ENCODE peak calls at places on chromosome 20, in eight cellular contexts. One of them, this sample, is unnamed.

GRCh38 chr20:45538209-45538798 is 978 bp downstream of the WFDC6 start:
- DNase-seq in AG04450: no peak
- DNase-seq in mucosa of descending colon: no peak
- DNase-seq in left lung: no peak
- DNase-seq in heart left ventricle: no peak
- DNase-seq in uterus: no peak
- DNase-seq in AG09309: no peak
- DNase-seq in K562: no peak
- DNase-seq in this sample: no peak

GRCh38 chr20:45100563-45101245 is at the start of gene KCNS1:
- DNase-seq in AG04450: no peak
- DNase-seq in mucosa of descending colon: no peak
- DNase-seq in left lung: no peak
- DNase-seq in heart left ventricle: no peak
- DNase-seq in uterus: no peak
- DNase-seq in AG09309: no peak
- DNase-seq in K562: peak
- DNase-seq in this sample: peak

GRCh38 chr20:14879020-14879697 is 541.7 kb upstream of the FLRT3 start:
- DNase-seq in AG04450: peak
- DNase-seq in mucosa of descending colon: no peak
- DNase-seq in left lung: no peak
- DNase-seq in heart left ventricle: no peak
- DNase-seq in uterus: no peak
- DNase-seq in AG09309: peak
- DNase-seq in K562: no peak
- DNase-seq in this sample: no peak

GRCh38 chr20:1757606-1758507 is 100.3 kb upstream of the SIRPG start:
- DNase-seq in AG04450: no peak
- DNase-seq in mucosa of descending colon: no peak
- DNase-seq in left lung: no peak
- DNase-seq in heart left ventricle: no peak
- DNase-seq in uterus: no peak
- DNase-seq in AG09309: no peak
- DNase-seq in K562: no peak
- DNase-seq in this sample: no peak

GRCh38 chr20:46194409-46194808 is 76.3 kb downstream of the CD40 start:
- DNase-seq in AG04450: no peak
- DNase-seq in mucosa of descending colon: no peak
- DNase-seq in left lung: no peak
- DNase-seq in heart left ventricle: no peak
- DNase-seq in uterus: no peak
- DNase-seq in AG09309: no peak
- DNase-seq in K562: no peak
- DNase-seq in this sample: no peak

GRCh38 chr20:4234128-4234527 is 218.8 kb upstream of the RNF24 start:
- DNase-seq in AG04450: no peak
- DNase-seq in mucosa of descending colon: no peak
- DNase-seq in left lung: no peak
- DNase-seq in heart left ventricle: no peak
- DNase-seq in uterus: peak
- DNase-seq in AG09309: no peak
- DNase-seq in K562: no peak
- DNase-seq in this sample: no peak

GRCh38 chr20:3045042-3045815 is 623 bp upstream of the MRPS26 start:
- DNase-seq in AG04450: peak
- DNase-seq in mucosa of descending colon: peak
- DNase-seq in left lung: peak
- DNase-seq in heart left ventricle: no peak
- DNase-seq in uterus: no peak
- DNase-seq in AG09309: peak
- DNase-seq in K562: peak
- DNase-seq in this sample: no peak

GRCh38 chr20:25277051-25277801 is 29.3 kb downstream of the PYGB start:
- DNase-seq in AG04450: no peak
- DNase-seq in mucosa of descending colon: no peak
- DNase-seq in left lung: peak
- DNase-seq in heart left ventricle: peak
- DNase-seq in uterus: peak
- DNase-seq in AG09309: no peak
- DNase-seq in K562: no peak
- DNase-seq in this sample: no peak

GRCh38 chr20:258963-259362 is 1.4 kb downstream of the DEFB132 start:
- DNase-seq in AG04450: no peak
- DNase-seq in mucosa of descending colon: no peak
- DNase-seq in left lung: no peak
- DNase-seq in heart left ventricle: no peak
- DNase-seq in uterus: no peak
- DNase-seq in AG09309: no peak
- DNase-seq in K562: peak
- DNase-seq in this sample: no peak

GRCh38 chr20:3307078-3307477 is 68.1 kb upstream of the SLC4A11 start:
- DNase-seq in AG04450: no peak
- DNase-seq in mucosa of descending colon: peak
- DNase-seq in left lung: peak
- DNase-seq in heart left ventricle: no peak
- DNase-seq in uterus: no peak
- DNase-seq in AG09309: no peak
- DNase-seq in K562: no peak
- DNase-seq in this sample: no peak

GRCh38 chr20:35821807-35822242 is 50.0 kb downstream of the PHF20 start:
- DNase-seq in AG04450: no peak
- DNase-seq in mucosa of descending colon: no peak
- DNase-seq in left lung: no peak
- DNase-seq in heart left ventricle: no peak
- DNase-seq in uterus: no peak
- DNase-seq in AG09309: peak
- DNase-seq in K562: peak
- DNase-seq in this sample: no peak

GRCh38 chr20:35034150-35034549 is 58.5 kb downstream of the TRPC4AP start:
- DNase-seq in AG04450: no peak
- DNase-seq in mucosa of descending colon: no peak
- DNase-seq in left lung: no peak
- DNase-seq in heart left ventricle: no peak
- DNase-seq in uterus: no peak
- DNase-seq in AG09309: no peak
- DNase-seq in K562: no peak
- DNase-seq in this sample: no peak

GRCh38 chr20:54062812-54063280 is 7.5 kb downstream of the BCAS1 start:
- DNase-seq in AG04450: no peak
- DNase-seq in mucosa of descending colon: no peak
- DNase-seq in left lung: no peak
- DNase-seq in heart left ventricle: no peak
- DNase-seq in uterus: no peak
- DNase-seq in AG09309: peak
- DNase-seq in K562: peak
- DNase-seq in this sample: no peak

GRCh38 chr20:9112541-9113515 is 43.9 kb downstream of the PLCB4 start:
- DNase-seq in AG04450: peak
- DNase-seq in mucosa of descending colon: no peak
- DNase-seq in left lung: no peak
- DNase-seq in heart left ventricle: peak
- DNase-seq in uterus: no peak
- DNase-seq in AG09309: no peak
- DNase-seq in K562: no peak
- DNase-seq in this sample: no peak

GRCh38 chr20:50695144-50695872 is 4.0 kb upstream of the RIPOR3 start:
- DNase-seq in AG04450: no peak
- DNase-seq in mucosa of descending colon: no peak
- DNase-seq in left lung: no peak
- DNase-seq in heart left ventricle: no peak
- DNase-seq in uterus: peak
- DNase-seq in AG09309: no peak
- DNase-seq in K562: no peak
- DNase-seq in this sample: no peak

GRCh38 chr20:32440069-32440757 is 82.1 kb downstream of the ASXL1 start:
- DNase-seq in AG04450: no peak
- DNase-seq in mucosa of descending colon: no peak
- DNase-seq in left lung: no peak
- DNase-seq in heart left ventricle: no peak
- DNase-seq in uterus: no peak
- DNase-seq in AG09309: no peak
- DNase-seq in K562: no peak
- DNase-seq in this sample: no peak

GRCh38 chr20:45060341-45060740 is 40.6 kb downstream of the KCNS1 start:
- DNase-seq in AG04450: no peak
- DNase-seq in mucosa of descending colon: no peak
- DNase-seq in left lung: no peak
- DNase-seq in heart left ventricle: no peak
- DNase-seq in uterus: no peak
- DNase-seq in AG09309: no peak
- DNase-seq in K562: no peak
- DNase-seq in this sample: no peak

DNA sequence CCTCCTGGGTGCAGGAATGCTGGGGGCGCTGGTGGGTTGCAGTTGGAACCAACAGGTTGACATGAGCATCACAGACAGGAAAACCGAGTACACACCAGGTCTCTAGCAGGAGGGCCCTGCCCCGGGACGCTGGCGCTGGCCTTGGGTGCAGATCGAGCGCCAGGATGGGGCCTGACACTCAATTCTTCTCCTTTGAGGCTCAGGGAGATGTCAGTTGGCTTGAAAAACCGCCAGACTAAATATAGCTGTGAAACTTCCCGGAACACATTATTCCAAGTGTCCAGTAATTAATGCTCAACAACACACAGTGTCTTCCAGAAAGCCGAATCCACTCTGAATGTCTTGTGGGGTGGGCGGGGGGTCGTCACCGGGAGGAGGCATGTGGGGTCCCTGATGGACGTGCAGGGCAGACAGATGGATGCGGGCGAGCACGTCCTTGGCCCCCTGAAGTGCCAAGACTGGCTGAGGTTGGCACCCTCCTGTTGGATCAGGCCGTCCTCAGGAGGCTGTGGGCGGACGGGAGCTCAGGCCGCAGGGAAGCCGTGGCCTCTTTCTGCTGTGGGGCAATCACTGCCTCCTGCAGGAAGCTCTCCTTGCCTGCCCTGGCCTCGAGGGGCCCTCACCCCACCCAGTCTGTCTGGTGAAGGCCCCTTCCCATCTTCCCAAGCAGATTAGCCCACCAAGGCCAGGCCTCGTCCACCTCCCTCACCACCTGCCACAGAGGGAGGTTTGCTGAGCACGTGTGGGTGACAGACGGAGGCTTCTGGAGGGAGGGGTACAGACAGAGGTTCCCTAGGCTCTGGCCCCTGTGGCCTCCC is 19.4 kb upstream of the GATA5 start:
- DNase-seq in AG04450: no peak
- DNase-seq in mucosa of descending colon: no peak
- DNase-seq in left lung: no peak
- DNase-seq in heart left ventricle: no peak
- DNase-seq in uterus: no peak
- DNase-seq in AG09309: no peak
- DNase-seq in K562: no peak
- DNase-seq in this sample: no peak
- TF ChIP-seq CTCF in AG04450: no peak
- TF ChIP-seq CTCF in mucosa of descending colon: no peak
- TF ChIP-seq CTCF in left lung: no peak
- TF ChIP-seq CTCF in heart left ventricle: no peak
- TF ChIP-seq CTCF in uterus: no peak
- TF ChIP-seq CTCF in AG09309: no peak
- TF ChIP-seq CTCF in K562: peak
- TF ChIP-seq CTCF in this sample: no peak

GRCh38 chr20:63947638-63948456 is 8.4 kb downstream of the UCKL1 start:
- DNase-seq in AG04450: no peak
- DNase-seq in mucosa of descending colon: no peak
- DNase-seq in left lung: no peak
- DNase-seq in heart left ventricle: no peak
- DNase-seq in uterus: peak
- DNase-seq in AG09309: no peak
- DNase-seq in K562: no peak
- DNase-seq in this sample: no peak
- TF ChIP-seq CTCF in AG04450: no peak
- TF ChIP-seq CTCF in mucosa of descending colon: no peak
- TF ChIP-seq CTCF in left lung: no peak
- TF ChIP-seq CTCF in heart left ventricle: no peak
- TF ChIP-seq CTCF in uterus: no peak
- TF ChIP-seq CTCF in AG09309: no peak
- TF ChIP-seq CTCF in K562: no peak
- TF ChIP-seq CTCF in this sample: no peak

DNA sequence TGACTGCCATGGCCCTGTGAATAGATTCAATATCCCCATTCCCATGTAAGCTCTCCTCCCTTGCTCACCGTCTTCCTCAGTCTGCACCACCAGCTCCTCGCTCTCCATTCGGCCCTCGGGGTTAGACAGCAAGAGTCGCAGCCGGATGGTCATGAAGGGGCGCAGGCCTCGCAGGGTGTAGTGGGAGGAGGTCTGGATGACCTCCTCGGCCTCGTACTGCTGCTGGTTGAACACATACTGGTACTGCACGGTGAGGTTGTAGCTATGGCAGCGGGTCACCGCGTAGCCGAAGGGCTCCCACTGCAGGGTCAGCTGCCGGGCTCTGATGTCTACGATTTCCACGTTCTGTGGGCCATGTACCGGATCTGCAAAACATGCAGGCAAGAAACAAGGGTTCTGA is 717.5 kb downstream of the PTPRT start:
- DNase-seq in AG04450: no peak
- DNase-seq in mucosa of descending colon: no peak
- DNase-seq in left lung: no peak
- DNase-seq in heart left ventricle: no peak
- DNase-seq in uterus: no peak
- DNase-seq in AG09309: no peak
- DNase-seq in K562: no peak
- DNase-seq in this sample: no peak
- TF ChIP-seq CTCF in AG04450: no peak
- TF ChIP-seq CTCF in mucosa of descending colon: no peak
- TF ChIP-seq CTCF in left lung: no peak
- TF ChIP-seq CTCF in heart left ventricle: no peak
- TF ChIP-seq CTCF in uterus: no peak
- TF ChIP-seq CTCF in AG09309: no peak
- TF ChIP-seq CTCF in K562: no peak
- TF ChIP-seq CTCF in this sample: no peak

GRCh38 chr20:58184984-58185383 is 43.5 kb downstream of the ANKRD60 start:
- DNase-seq in AG04450: no peak
- DNase-seq in mucosa of descending colon: no peak
- DNase-seq in left lung: no peak
- DNase-seq in heart left ventricle: no peak
- DNase-seq in uterus: no peak
- DNase-seq in AG09309: no peak
- DNase-seq in K562: no peak
- DNase-seq in this sample: no peak

GRCh38 chr20:58184063-58184462 is 44.4 kb downstream of the ANKRD60 start:
- DNase-seq in AG04450: no peak
- DNase-seq in mucosa of descending colon: no peak
- DNase-seq in left lung: no peak
- DNase-seq in heart left ventricle: no peak
- DNase-seq in uterus: no peak
- DNase-seq in AG09309: no peak
- DNase-seq in K562: no peak
- DNase-seq in this sample: no peak

GRCh38 chr20:58192567-58192966 is 35.9 kb downstream of the ANKRD60 start:
- DNase-seq in AG04450: no peak
- DNase-seq in mucosa of descending colon: no peak
- DNase-seq in left lung: no peak
- DNase-seq in heart left ventricle: no peak
- DNase-seq in uterus: no peak
- DNase-seq in AG09309: no peak
- DNase-seq in K562: peak
- DNase-seq in this sample: peak

GRCh38 chr20:58192065-58192464 is 36.4 kb downstream of the ANKRD60 start:
- DNase-seq in AG04450: no peak
- DNase-seq in mucosa of descending colon: no peak
- DNase-seq in left lung: no peak
- DNase-seq in heart left ventricle: no peak
- DNase-seq in uterus: no peak
- DNase-seq in AG09309: no peak
- DNase-seq in K562: no peak
- DNase-seq in this sample: no peak

GRCh38 chr20:58188496-58188895 is 40.0 kb downstream of the ANKRD60 start:
- DNase-seq in AG04450: no peak
- DNase-seq in mucosa of descending colon: no peak
- DNase-seq in left lung: no peak
- DNase-seq in heart left ventricle: no peak
- DNase-seq in uterus: no peak
- DNase-seq in AG09309: no peak
- DNase-seq in K562: peak
- DNase-seq in this sample: peak
- TF ChIP-seq CTCF in AG04450: no peak
- TF ChIP-seq CTCF in mucosa of descending colon: no peak
- TF ChIP-seq CTCF in left lung: no peak
- TF ChIP-seq CTCF in heart left ventricle: no peak
- TF ChIP-seq CTCF in uterus: no peak
- TF ChIP-seq CTCF in AG09309: no peak
- TF ChIP-seq CTCF in K562: peak
- TF ChIP-seq CTCF in this sample: no peak

This sample was measured in endothelial cell.